ENCODE peak calls at places on chromosomes 7 and 10, in four cellular contexts. Y, V, F and S are unnamed samples.

GRCh38 chr7:11319491-11320274 is 346.0 kb downstream of the PHF14 start:
- DNase-seq in Y (no peak), V (no peak), F (no peak), S (no peak)

GRCh38 chr7:18546576-18546975 is 51.0 kb downstream of the HDAC9 start:
- DNase-seq in Y (no peak), V (no peak), F (no peak), S (no peak)

GRCh38 chr7:145183069-145183468 is 347.2 kb upstream of the TPK1 start:
- DNase-seq in Y (no peak), V (no peak), F (no peak), S (no peak)

GRCh38 chr7:7527047-7527446 is 8.6 kb downstream of the COL28A1 start:
- DNase-seq in Y (no peak), V (no peak), F (no peak), S (no peak)

GRCh38 chr10:61822781-61823230 is 78.7 kb upstream of the ARID5B start:
- DNase-seq in Y (no peak), V (no peak), F (no peak), S (no peak)

GRCh38 chr7:121447191-121447920 is 51.2 kb upstream of the FAM3C start:
- DNase-seq in Y (no peak), V (no peak), F (no peak), S (no peak)

GRCh38 chr7:7408001-7408770 is 127.5 kb downstream of the COL28A1 start:
- DNase-seq in Y (no peak), V (no peak), F (no peak), S (no peak)

GRCh38 chr10:94046152-94046551 is 52.4 kb downstream of the PLCE1 start:
- DNase-seq in Y (no peak), V (no peak), F (no peak), S (no peak)

GRCh38 chr7:146937836-146938235 is 821.2 kb downstream of the CNTNAP2 start:
- DNase-seq in Y (no peak), V (no peak), F (no peak), S (peak)

GRCh38 chr7:131934452-131934851 is 378.0 kb upstream of the PODXL start:
- DNase-seq in Y (no peak), V (no peak), F (no peak), S (no peak)

GRCh38 chr10:90960355-90960814 is 39.5 kb upstream of the ANKRD1 start:
- DNase-seq in Y (no peak), V (no peak), F (peak), S (peak)

GRCh38 chr7:95871078-95871848 is 98.9 kb downstream of the DYNC1I1 start:
- DNase-seq in Y (peak), V (peak), F (no peak), S (peak)

GRCh38 chr7:77665161-77665560 is 31.1 kb upstream of the RSBN1L start:
- DNase-seq in Y (no peak), V (no peak), F (no peak), S (no peak)

GRCh38 chr10:101069441-101069840 is 7.7 kb downstream of the KAZALD1 start:
- DNase-seq in Y (no peak), V (no peak), F (no peak), S (no peak)

GRCh38 chr10:51007781-51008180 is 66.5 kb upstream of the PRKG1 start:
- DNase-seq in Y (no peak), V (no peak), F (no peak), S (no peak)

GRCh38 chr7:4164556-4164955 is 517.5 kb upstream of the FOXK1 start:
- DNase-seq in Y (peak), V (no peak), F (no peak), S (peak)

GRCh38 chr7:43141091-43141490 is 28.6 kb downstream of the HECW1 start:
- DNase-seq in Y (no peak), V (no peak), F (no peak), S (no peak)

GRCh38 chr10:55330485-55330884 is 529.5 kb upstream of the PCDH15 start:
- DNase-seq in Y (no peak), V (no peak), F (no peak), S (no peak)

DNA sequence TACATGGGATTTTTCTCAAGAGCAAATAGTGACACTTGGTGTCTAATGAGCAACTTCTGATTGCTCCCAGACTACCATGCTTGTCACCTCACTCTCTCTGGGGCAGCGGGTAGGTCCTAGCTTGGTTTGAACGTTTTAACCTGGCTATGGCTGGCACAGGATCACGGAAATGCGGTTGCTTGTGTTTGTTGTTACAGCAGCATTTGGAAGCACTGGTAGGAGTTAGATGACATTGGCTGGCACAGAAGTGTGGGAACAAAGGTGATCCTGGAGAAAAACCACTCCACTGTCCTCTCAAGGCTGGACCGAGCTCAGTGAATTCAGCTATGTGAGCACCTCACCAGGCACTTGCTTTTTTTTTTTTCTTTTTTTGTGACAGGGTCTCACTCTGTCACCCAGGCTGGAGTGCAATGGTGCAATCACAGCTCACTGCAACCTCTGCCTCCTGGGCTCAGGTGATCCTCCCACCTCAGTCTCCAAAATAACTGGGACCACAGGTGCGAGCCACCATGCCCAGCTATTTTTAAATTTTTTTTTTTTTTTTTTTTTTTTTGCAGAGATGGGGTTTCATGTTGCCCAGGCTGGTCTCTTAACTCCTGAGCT is 3.5 kb upstream of the PFKFB3 start:
- DNase-seq in Y (no peak), V (no peak), F (no peak), S (no peak)
- TF ChIP-seq CHD2 in Y (no peak), V (no peak), F (no peak), S (no peak)

DNA sequence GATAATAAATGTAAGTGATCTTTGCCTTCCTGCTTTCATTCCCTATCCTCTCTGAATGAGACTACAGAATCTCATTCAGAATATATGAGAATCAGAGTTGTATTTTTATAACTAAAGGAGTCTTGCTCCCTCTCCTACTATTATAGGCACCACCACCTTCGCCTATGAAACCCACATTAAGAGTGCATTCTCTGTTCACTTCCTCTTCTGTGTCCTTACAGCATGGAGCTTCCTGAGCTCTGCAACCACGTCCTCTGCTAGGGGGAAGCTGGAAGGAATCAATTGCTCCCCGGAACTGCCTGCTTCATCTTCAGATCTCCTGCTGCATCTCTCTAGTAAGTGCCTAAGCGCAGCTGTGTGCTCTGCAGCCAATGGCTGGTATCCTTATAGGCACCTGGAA is 820.7 kb downstream of the GRID1 start:
- DNase-seq in Y (no peak), V (no peak), F (no peak), S (no peak)
- TF ChIP-seq PBX3 in Y (no peak), V (no peak), F (no peak), S (no peak)

DNA sequence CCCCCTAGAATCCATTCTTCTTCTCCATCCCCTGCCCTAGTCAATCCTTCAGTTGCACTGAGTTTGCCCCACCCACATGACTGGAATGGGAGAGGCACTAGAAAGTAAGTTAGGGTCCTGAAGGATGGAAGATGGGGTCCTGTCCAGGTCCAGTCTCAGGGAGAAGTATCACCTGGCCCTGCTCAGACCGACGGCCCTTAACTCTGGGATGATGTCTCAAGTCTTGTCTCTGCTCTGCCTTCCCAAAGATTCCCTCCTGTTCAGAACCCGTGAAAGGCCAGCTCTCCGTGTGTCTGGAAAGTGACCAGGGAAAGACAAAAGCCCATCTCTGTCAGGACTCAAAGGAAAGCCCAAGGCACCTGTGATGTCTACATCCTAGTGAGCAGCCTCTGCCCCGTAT is 88.8 kb downstream of the OAT start:
- DNase-seq in Y (no peak), V (no peak), F (no peak), S (no peak)
- TF ChIP-seq CHD2 in Y (no peak), V (no peak), F (no peak), S (no peak)

GRCh38 chr10:71072820-71073205 is 139.6 kb upstream of the UNC5B start:
- DNase-seq in Y (no peak), V (no peak), F (no peak), S (no peak)
- TF ChIP-seq PBX3 in Y (no peak), V (no peak), F (no peak), S (no peak)

GRCh38 chr10:80357804-80358125 is 1.2 kb downstream of the DYDC2 start:
- DNase-seq in Y (no peak), V (no peak), F (no peak), S (no peak)

GRCh38 chr10:80357000-80357803 is 621 bp downstream of the DYDC2 start:
- DNase-seq in Y (no peak), V (peak), F (no peak), S (no peak)

GRCh38 chr10:80351220-80351619 is 5.3 kb downstream of the DYDC1 start:
- DNase-seq in Y (no peak), V (no peak), F (no peak), S (no peak)

GRCh38 chr10:80359644-80360043 is 3.1 kb downstream of the DYDC2 start:
- DNase-seq in Y (no peak), V (no peak), F (no peak), S (no peak)

GRCh38 chr10:80356563-80356999 is at the start of the genes DYDC1 and DYDC2:
- DNase-seq in Y (no peak), V (peak), F (no peak), S (no peak)
- TF ChIP-seq CHD2 in Y (no peak), V (no peak), F (no peak), S (no peak)

GRCh38 chr7:112207106-112207592 is 654 bp downstream of the ZNF277 start:
- DNase-seq in Y (no peak), V (peak), F (no peak), S (peak)
- TF ChIP-seq PBX3 in Y (no peak), V (no peak), F (no peak), S (no peak)

DNA sequence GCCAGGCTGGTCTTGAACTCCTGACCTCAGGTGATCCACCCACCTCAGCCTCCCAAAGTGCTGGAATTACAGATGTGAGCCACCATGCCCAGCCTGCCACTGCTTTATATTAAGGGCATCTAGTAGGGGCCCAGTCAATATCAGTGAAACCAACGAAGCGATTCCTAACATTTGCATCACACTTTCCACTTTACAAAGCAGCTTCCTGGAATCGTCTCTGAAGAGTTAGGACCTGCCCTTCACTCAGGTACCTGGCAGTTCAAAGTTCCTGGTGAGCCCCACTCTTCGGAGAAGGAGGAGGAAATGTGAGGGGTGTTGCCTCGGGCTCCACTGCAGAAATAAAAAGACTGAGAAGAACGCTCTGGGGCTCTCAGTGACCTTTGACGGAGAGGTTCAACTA is 31.1 kb upstream of the EZH2 start:
- DNase-seq in Y (no peak), V (no peak), F (no peak), S (no peak)
- TF ChIP-seq CHD2 in Y (no peak), V (no peak), F (no peak), S (no peak)

GRCh38 chr7:66751945-66752344 is 11.4 kb downstream of the RABGEF1 start:
- DNase-seq in Y (no peak), V (no peak), F (no peak), S (no peak)

GRCh38 chr7:66748127-66748511 is 7.6 kb downstream of the RABGEF1 start:
- DNase-seq in Y (no peak), V (no peak), F (no peak), S (no peak)

GRCh38 chr7:66747385-66748126 is 7.0 kb downstream of the RABGEF1 start:
- DNase-seq in Y (no peak), V (no peak), F (no peak), S (no peak)

GRCh38 chr7:66754541-66754940 is 14.0 kb downstream of the RABGEF1 start:
- DNase-seq in Y (no peak), V (no peak), F (no peak), S (no peak)

GRCh38 chr7:66748791-66749190 is 8.3 kb downstream of the RABGEF1 start:
- DNase-seq in Y (no peak), V (no peak), F (no peak), S (no peak)
- TF ChIP-seq PBX3 in Y (no peak), V (no peak), F (no peak), S (no peak)